ENCODE peak calls at places on chromosomes 12 and 14, in five cellular contexts. One of them, this sample, is unnamed.
A peak's percentile ranks its signal among the peaks of the same experiment; 100 is the strongest.

GRCh38 chr12:123151679-123152454 is 977 bp upstream of the PITPNM2 start:
- DNase-seq in T-helper 9 cell: no peak
- DNase-seq in stromal cell of bone marrow: no peak
- DNase-seq in RWPE1: no peak
- DNase-seq in NCI-H1694 treated with DMSO at 0.1 percent for 48 hours: no peak
- DNase-seq in this sample: no peak

GRCh38 chr12:65826513-65827171 is 2.4 kb downstream of the HMGA2 start:
- DNase-seq in T-helper 9 cell: no peak
- DNase-seq in NCI-H1694 treated with DMSO at 0.1 percent for 48 hours: no peak
- DNase-seq in stromal cell of bone marrow: peak; percentile 51
- DNase-seq in RWPE1: peak; percentile 68
- DNase-seq in this sample: no peak

GRCh38 chr12:50241178-50241577 is 42.1 kb downstream of the LIMA1 start:
- DNase-seq in RWPE1: no peak
- DNase-seq in T-helper 9 cell: no peak
- DNase-seq in NCI-H1694 treated with DMSO at 0.1 percent for 48 hours: no peak
- DNase-seq in stromal cell of bone marrow: no peak
- DNase-seq in this sample: no peak

GRCh38 chr12:72017054-72017651 is 78.5 kb downstream of the TPH2 start:
- DNase-seq in stromal cell of bone marrow: peak; percentile 43
- DNase-seq in NCI-H1694 treated with DMSO at 0.1 percent for 48 hours: peak; percentile 54
- DNase-seq in RWPE1: peak; percentile 55
- DNase-seq in T-helper 9 cell: peak; percentile 26
- DNase-seq in this sample: peak; percentile 64

GRCh38 chr14:72641086-72641485 is 252.8 kb downstream of the DPF3 start:
- DNase-seq in NCI-H1694 treated with DMSO at 0.1 percent for 48 hours: no peak
- DNase-seq in RWPE1: no peak
- DNase-seq in stromal cell of bone marrow: no peak
- DNase-seq in T-helper 9 cell: no peak
- DNase-seq in this sample: no peak

GRCh38 chr12:102631274-102631673 is 150.9 kb upstream of the IGF1 start:
- DNase-seq in stromal cell of bone marrow: peak; percentile 59
- DNase-seq in RWPE1: peak; percentile 5
- DNase-seq in NCI-H1694 treated with DMSO at 0.1 percent for 48 hours: no peak
- DNase-seq in T-helper 9 cell: no peak
- DNase-seq in this sample: no peak

GRCh38 chr12:52148541-52149181 is 43.2 kb downstream of the KRT80 start:
- DNase-seq in stromal cell of bone marrow: no peak
- DNase-seq in NCI-H1694 treated with DMSO at 0.1 percent for 48 hours: no peak
- DNase-seq in T-helper 9 cell: no peak
- DNase-seq in RWPE1: peak; percentile 87
- DNase-seq in this sample: no peak

GRCh38 chr12:53431187-53431586 is 7.5 kb downstream of the AMHR2 start:
- DNase-seq in NCI-H1694 treated with DMSO at 0.1 percent for 48 hours: no peak
- DNase-seq in RWPE1: no peak
- DNase-seq in stromal cell of bone marrow: no peak
- DNase-seq in T-helper 9 cell: no peak
- DNase-seq in this sample: no peak

GRCh38 chr14:103141117-103141796 is 18.0 kb downstream of the TNFAIP2 start:
- DNase-seq in NCI-H1694 treated with DMSO at 0.1 percent for 48 hours: peak; percentile 85
- DNase-seq in stromal cell of bone marrow: no peak
- DNase-seq in T-helper 9 cell: peak; percentile 10
- DNase-seq in RWPE1: peak; percentile 35
- DNase-seq in this sample: no peak

GRCh38 chr14:101469382-101470251 is 91.7 kb upstream of the DIO3 start:
- DNase-seq in stromal cell of bone marrow: no peak
- DNase-seq in NCI-H1694 treated with DMSO at 0.1 percent for 48 hours: no peak
- DNase-seq in RWPE1: no peak
- DNase-seq in T-helper 9 cell: no peak
- DNase-seq in this sample: no peak

GRCh38 chr12:130434560-130434959 is 96.9 kb downstream of the PIWIL1 start:
- DNase-seq in stromal cell of bone marrow: no peak
- DNase-seq in T-helper 9 cell: no peak
- DNase-seq in NCI-H1694 treated with DMSO at 0.1 percent for 48 hours: no peak
- DNase-seq in RWPE1: no peak
- DNase-seq in this sample: no peak

This sample was measured in NCI-H446 treated with DMSO at 0.1 percent for 48 hours.